ENCODE peak calls at places on chromosome 19, in seven cellular contexts. One of them, this sample, is unnamed.

GRCh38 chr19:13104848-13105646 is 2.4 kb upstream of the LYL1 start:
- DNase-seq in fibroblast of the aortic adventitia: no peak
- DNase-seq in NB4: no peak
- DNase-seq in cardiac fibroblast: no peak
- DNase-seq in thoracic aorta: no peak
- DNase-seq in fibroblast of pulmonary artery: no peak
- DNase-seq in A673: no peak
- DNase-seq in this sample: no peak

GRCh38 chr19:31092189-31092753 is 257.0 kb downstream of the TSHZ3 start:
- DNase-seq in fibroblast of the aortic adventitia: no peak
- DNase-seq in A673: no peak
- DNase-seq in fibroblast of pulmonary artery: no peak
- DNase-seq in thoracic aorta: no peak
- DNase-seq in cardiac fibroblast: no peak
- DNase-seq in NB4: no peak
- DNase-seq in this sample: no peak

GRCh38 chr19:49553451-49554271 is 25.9 kb downstream of the RCN3 start:
- DNase-seq in fibroblast of pulmonary artery: peak
- DNase-seq in thoracic aorta: no peak
- DNase-seq in NB4: no peak
- DNase-seq in fibroblast of the aortic adventitia: peak
- DNase-seq in cardiac fibroblast: peak
- DNase-seq in A673: no peak
- DNase-seq in this sample: peak

GRCh38 chr19:30303131-30303654 is 69.0 kb upstream of the ZNF536 start:
- DNase-seq in fibroblast of pulmonary artery: no peak
- DNase-seq in NB4: no peak
- DNase-seq in A673: no peak
- DNase-seq in cardiac fibroblast: no peak
- DNase-seq in fibroblast of the aortic adventitia: no peak
- DNase-seq in thoracic aorta: no peak
- DNase-seq in this sample: no peak

GRCh38 chr19:51107406-51108065 is 673 bp downstream of the CTU1 start:
- DNase-seq in thoracic aorta: no peak
- DNase-seq in fibroblast of pulmonary artery: peak
- DNase-seq in fibroblast of the aortic adventitia: peak
- DNase-seq in cardiac fibroblast: peak
- DNase-seq in A673: peak
- DNase-seq in NB4: no peak
- DNase-seq in this sample: no peak

GRCh38 chr19:42250666-42251531 is 4.0 kb downstream of the ERF start:
- DNase-seq in fibroblast of the aortic adventitia: peak
- DNase-seq in thoracic aorta: no peak
- DNase-seq in A673: peak
- DNase-seq in fibroblast of pulmonary artery: peak
- DNase-seq in NB4: no peak
- DNase-seq in cardiac fibroblast: peak
- DNase-seq in this sample: peak

GRCh38 chr19:39871362-39871761 is 25.2 kb upstream of the FBL start:
- DNase-seq in fibroblast of the aortic adventitia: no peak
- DNase-seq in thoracic aorta: no peak
- DNase-seq in A673: no peak
- DNase-seq in fibroblast of pulmonary artery: no peak
- DNase-seq in NB4: no peak
- DNase-seq in cardiac fibroblast: no peak
- DNase-seq in this sample: no peak

GRCh38 chr19:40217027-40217810 is 965 bp downstream of the TTC9B start:
- DNase-seq in fibroblast of the aortic adventitia: no peak
- DNase-seq in thoracic aorta: no peak
- DNase-seq in fibroblast of pulmonary artery: no peak
- DNase-seq in cardiac fibroblast: no peak
- DNase-seq in A673: peak
- DNase-seq in NB4: peak
- DNase-seq in this sample: no peak

GRCh38 chr19:32404939-32405430 is 585 bp upstream of the DPY19L3 start:
- DNase-seq in NB4: no peak
- DNase-seq in fibroblast of pulmonary artery: peak
- DNase-seq in thoracic aorta: no peak
- DNase-seq in fibroblast of the aortic adventitia: peak
- DNase-seq in cardiac fibroblast: peak
- DNase-seq in A673: peak
- DNase-seq in this sample: peak

GRCh38 chr19:34990578-34991192 is 9.4 kb upstream of the GRAMD1A start:
- DNase-seq in fibroblast of pulmonary artery: no peak
- DNase-seq in A673: no peak
- DNase-seq in thoracic aorta: no peak
- DNase-seq in fibroblast of the aortic adventitia: no peak
- DNase-seq in NB4: no peak
- DNase-seq in cardiac fibroblast: no peak
- DNase-seq in this sample: no peak

GRCh38 chr19:37334179-37335071 is 36.5 kb upstream of the ZNF527 start:
- DNase-seq in NB4: peak
- DNase-seq in A673: peak
- DNase-seq in cardiac fibroblast: peak
- DNase-seq in fibroblast of pulmonary artery: peak
- DNase-seq in fibroblast of the aortic adventitia: peak
- DNase-seq in thoracic aorta: peak
- DNase-seq in this sample: peak

GRCh38 chr19:31314849-31315620 is 34.2 kb downstream of the TSHZ3 start:
- DNase-seq in NB4: no peak
- DNase-seq in thoracic aorta: no peak
- DNase-seq in A673: no peak
- DNase-seq in fibroblast of the aortic adventitia: peak
- DNase-seq in fibroblast of pulmonary artery: no peak
- DNase-seq in cardiac fibroblast: no peak
- DNase-seq in this sample: no peak

GRCh38 chr19:12749938-12750521 is 1.6 kb upstream of the BEST2 start:
- DNase-seq in NB4: peak
- DNase-seq in A673: peak
- DNase-seq in fibroblast of the aortic adventitia: no peak
- DNase-seq in thoracic aorta: no peak
- DNase-seq in cardiac fibroblast: peak
- DNase-seq in fibroblast of pulmonary artery: peak
- DNase-seq in this sample: peak

GRCh38 chr19:29531458-29532025 is 5.7 kb downstream of the VSTM2B start:
- DNase-seq in fibroblast of the aortic adventitia: no peak
- DNase-seq in thoracic aorta: no peak
- DNase-seq in A673: no peak
- DNase-seq in cardiac fibroblast: no peak
- DNase-seq in fibroblast of pulmonary artery: no peak
- DNase-seq in NB4: no peak
- DNase-seq in this sample: no peak

GRCh38 chr19:38046254-38047047 is 139.4 kb downstream of the SIPA1L3 start:
- DNase-seq in fibroblast of pulmonary artery: no peak
- DNase-seq in A673: no peak
- DNase-seq in thoracic aorta: no peak
- DNase-seq in NB4: no peak
- DNase-seq in cardiac fibroblast: no peak
- DNase-seq in fibroblast of the aortic adventitia: no peak
- DNase-seq in this sample: no peak

GRCh38 chr19:51034704-51035103 is at the start of gene KLK12:
- DNase-seq in fibroblast of the aortic adventitia: no peak
- DNase-seq in NB4: no peak
- DNase-seq in cardiac fibroblast: no peak
- DNase-seq in A673: no peak
- DNase-seq in fibroblast of pulmonary artery: no peak
- DNase-seq in thoracic aorta: no peak
- DNase-seq in this sample: no peak

GRCh38 chr19:47096721-47097120 is 16.9 kb downstream of the ZC3H4 start:
- DNase-seq in NB4: no peak
- DNase-seq in fibroblast of the aortic adventitia: no peak
- DNase-seq in A673: no peak
- DNase-seq in fibroblast of pulmonary artery: no peak
- DNase-seq in thoracic aorta: no peak
- DNase-seq in cardiac fibroblast: no peak
- DNase-seq in this sample: no peak

GRCh38 chr19:47095707-47096704 is 17.6 kb downstream of the ZC3H4 start:
- DNase-seq in fibroblast of pulmonary artery: no peak
- DNase-seq in thoracic aorta: no peak
- DNase-seq in NB4: peak
- DNase-seq in fibroblast of the aortic adventitia: peak
- DNase-seq in A673: no peak
- DNase-seq in cardiac fibroblast: peak
- DNase-seq in this sample: peak

GRCh38 chr19:47098608-47099007 is 15.0 kb downstream of the ZC3H4 start:
- DNase-seq in NB4: no peak
- DNase-seq in cardiac fibroblast: no peak
- DNase-seq in A673: no peak
- DNase-seq in fibroblast of pulmonary artery: no peak
- DNase-seq in thoracic aorta: no peak
- DNase-seq in fibroblast of the aortic adventitia: no peak
- DNase-seq in this sample: no peak

GRCh38 chr19:47099576-47100050 is 14.0 kb downstream of the ZC3H4 start:
- DNase-seq in A673: no peak
- DNase-seq in thoracic aorta: no peak
- DNase-seq in cardiac fibroblast: no peak
- DNase-seq in fibroblast of the aortic adventitia: no peak
- DNase-seq in fibroblast of pulmonary artery: no peak
- DNase-seq in NB4: peak
- DNase-seq in this sample: no peak

DNA sequence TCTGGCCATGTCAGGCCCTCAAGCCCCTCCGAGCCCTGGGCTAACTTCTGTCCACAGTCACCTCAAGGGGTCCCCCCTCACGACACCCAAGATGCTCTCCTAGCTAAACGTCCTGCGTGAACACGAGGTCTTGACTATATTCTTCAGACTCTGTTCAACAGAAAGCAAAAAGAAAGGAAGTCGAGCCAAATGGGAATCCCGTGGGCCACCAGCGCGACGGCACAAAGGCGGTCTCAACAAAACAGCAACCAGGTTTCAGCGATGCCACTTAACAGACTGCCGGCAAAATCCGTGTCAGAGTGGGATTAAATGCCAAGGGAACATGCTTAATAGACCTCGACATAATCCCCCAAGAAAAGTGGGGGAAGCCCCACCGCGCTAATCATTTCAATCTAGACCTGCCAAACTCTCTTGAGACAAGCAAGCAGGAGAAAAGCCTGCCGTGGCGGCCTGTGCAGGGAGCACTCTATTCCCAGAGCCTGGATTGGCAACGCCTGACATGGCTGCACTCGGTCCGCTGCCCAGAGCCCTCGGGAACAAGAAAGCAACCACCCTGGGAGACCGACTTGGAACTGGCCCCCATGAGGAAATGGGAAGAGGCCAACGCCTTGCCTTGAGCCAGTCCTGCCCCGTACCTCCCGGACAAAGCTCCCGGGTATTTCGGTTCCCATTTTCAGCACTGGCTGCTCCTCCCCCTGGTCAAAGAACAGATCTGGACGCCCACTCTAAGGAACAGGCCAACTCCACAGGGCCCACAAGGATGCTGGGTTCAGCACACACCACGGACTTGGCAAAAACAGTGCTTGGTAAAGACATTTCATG is 16.0 kb downstream of the ZC3H4 start:
- DNase-seq in fibroblast of the aortic adventitia: peak
- DNase-seq in NB4: no peak
- DNase-seq in fibroblast of pulmonary artery: no peak
- DNase-seq in cardiac fibroblast: peak
- DNase-seq in A673: peak
- DNase-seq in thoracic aorta: peak
- DNase-seq in this sample: no peak
- H3K4me3 ChIP-seq in fibroblast of the aortic adventitia: peak
- H3K4me3 ChIP-seq in NB4: no peak
- H3K4me3 ChIP-seq in fibroblast of pulmonary artery: no peak
- H3K4me3 ChIP-seq in cardiac fibroblast: no peak
- H3K4me3 ChIP-seq in A673: no peak
- H3K4me3 ChIP-seq in thoracic aorta: peak
- H3K4me3 ChIP-seq in this sample: no peak

DNA sequence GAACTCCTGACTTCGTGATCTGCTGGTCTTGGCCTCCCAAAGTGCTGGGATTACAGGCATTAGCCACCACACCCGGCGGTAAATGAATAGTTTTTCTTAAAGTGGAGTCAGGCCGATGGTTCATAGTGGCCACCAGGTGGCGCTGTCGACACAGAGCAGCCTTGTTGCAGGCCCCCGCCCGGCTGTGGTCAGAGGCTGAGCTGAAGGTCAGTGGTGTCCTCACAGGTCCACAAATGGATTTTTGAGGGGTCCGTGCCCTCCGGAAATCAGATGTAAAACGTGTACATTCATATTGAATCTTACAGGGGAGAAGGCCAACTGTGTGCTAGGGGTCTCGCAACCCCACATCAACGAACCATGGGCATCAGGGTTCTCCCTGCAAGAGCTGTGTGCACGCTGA is 13.4 kb upstream of the WDR18 start:
- DNase-seq in fibroblast of pulmonary artery: no peak
- DNase-seq in cardiac fibroblast: peak
- DNase-seq in thoracic aorta: no peak
- DNase-seq in A673: no peak
- DNase-seq in fibroblast of the aortic adventitia: no peak
- DNase-seq in NB4: peak
- DNase-seq in this sample: peak
- TF ChIP-seq CTCF in fibroblast of pulmonary artery: peak
- TF ChIP-seq CTCF in cardiac fibroblast: peak
- TF ChIP-seq CTCF in thoracic aorta: peak
- TF ChIP-seq CTCF in A673: peak
- TF ChIP-seq CTCF in fibroblast of the aortic adventitia: peak
- TF ChIP-seq CTCF in NB4: peak
- TF ChIP-seq CTCF in this sample: peak

DNA sequence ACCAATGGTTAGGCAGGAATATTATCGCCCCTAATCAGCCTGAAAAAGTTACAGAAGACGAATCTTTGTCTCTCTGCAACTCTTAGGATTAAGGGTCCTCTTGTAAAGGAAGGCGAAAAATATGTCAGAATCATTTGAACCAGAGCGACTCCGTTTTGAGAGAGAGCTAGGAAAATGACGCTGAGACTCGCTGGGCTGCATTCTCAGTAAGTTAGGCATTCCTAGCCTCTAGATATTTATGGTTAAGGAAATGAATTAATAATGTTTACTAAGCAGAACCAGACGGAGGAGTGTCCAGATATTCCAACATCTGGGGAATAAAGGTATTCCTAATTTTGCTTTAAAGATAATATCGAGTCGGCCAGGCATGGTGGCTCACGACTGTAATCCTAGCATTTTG is 755 bp upstream of the ZNF726 start:
- DNase-seq in NB4: no peak
- DNase-seq in cardiac fibroblast: no peak
- DNase-seq in A673: no peak
- DNase-seq in fibroblast of the aortic adventitia: no peak
- DNase-seq in fibroblast of pulmonary artery: no peak
- DNase-seq in thoracic aorta: no peak
- DNase-seq in this sample: no peak
- H3K4me3 ChIP-seq in NB4: peak
- H3K4me3 ChIP-seq in cardiac fibroblast: no peak
- H3K4me3 ChIP-seq in A673: no peak
- H3K4me3 ChIP-seq in fibroblast of the aortic adventitia: no peak
- H3K4me3 ChIP-seq in fibroblast of pulmonary artery: no peak
- H3K4me3 ChIP-seq in thoracic aorta: peak
- H3K4me3 ChIP-seq in this sample: peak

GRCh38 chr19:54026656-54027055 is 35.2 kb downstream of the CACNG6 start:
- DNase-seq in A673: no peak
- DNase-seq in NB4: no peak
- DNase-seq in fibroblast of the aortic adventitia: no peak
- DNase-seq in fibroblast of pulmonary artery: no peak
- DNase-seq in thoracic aorta: no peak
- DNase-seq in cardiac fibroblast: no peak
- DNase-seq in this sample: no peak

GRCh38 chr19:54035215-54036178 is 28.2 kb downstream of the VSTM1 start:
- DNase-seq in NB4: no peak
- DNase-seq in fibroblast of pulmonary artery: peak
- DNase-seq in fibroblast of the aortic adventitia: peak
- DNase-seq in thoracic aorta: no peak
- DNase-seq in cardiac fibroblast: peak
- DNase-seq in A673: peak
- DNase-seq in this sample: peak

GRCh38 chr19:54029930-54030490 is 33.7 kb downstream of the VSTM1 start:
- DNase-seq in thoracic aorta: no peak
- DNase-seq in A673: peak
- DNase-seq in cardiac fibroblast: peak
- DNase-seq in NB4: peak
- DNase-seq in fibroblast of pulmonary artery: peak
- DNase-seq in fibroblast of the aortic adventitia: peak
- DNase-seq in this sample: peak

GRCh38 chr19:54030895-54031586 is 32.7 kb downstream of the VSTM1 start:
- DNase-seq in thoracic aorta: no peak
- DNase-seq in cardiac fibroblast: peak
- DNase-seq in NB4: peak
- DNase-seq in A673: peak
- DNase-seq in fibroblast of the aortic adventitia: peak
- DNase-seq in fibroblast of pulmonary artery: peak
- DNase-seq in this sample: peak
- TF ChIP-seq CTCF in thoracic aorta: no peak
- TF ChIP-seq CTCF in cardiac fibroblast: peak
- TF ChIP-seq CTCF in NB4: peak
- TF ChIP-seq CTCF in A673: peak
- TF ChIP-seq CTCF in fibroblast of the aortic adventitia: peak
- TF ChIP-seq CTCF in fibroblast of pulmonary artery: peak
- TF ChIP-seq CTCF in this sample: peak